ENCODE peak calls at places on chromosomes 5 and 9, in four cellular contexts. S, Q, U and V are unnamed samples.

GRCh38 chr5:159290741-159291140 is 27.7 kb downstream of the UBLCP1 start:
- DNase-seq in S (no peak), Q (no peak), U (peak), V (no peak)

GRCh38 chr5:63094730-63095129 is 516.1 kb downstream of the LRRC70 start:
- DNase-seq in S (no peak), Q (no peak), U (no peak), V (no peak)

GRCh38 chr5:141669519-141669918 is 12.5 kb downstream of the ARAP3 start:
- DNase-seq in S (no peak), Q (no peak), U (no peak), V (peak)

GRCh38 chr9:71587576-71588362 is 180.5 kb downstream of the CEMIP2 start:
- DNase-seq in S (no peak), Q (no peak), U (peak), V (peak)

GRCh38 chr5:72369301-72370079 is 49.3 kb downstream of the PTCD2 start:
- DNase-seq in S (no peak), Q (no peak), U (no peak), V (peak)

GRCh38 chr9:69066955-69067354 is 31.4 kb downstream of the FXN start:
- DNase-seq in S (no peak), Q (no peak), U (no peak), V (no peak)

GRCh38 chr5:84688566-84688965 is 303.9 kb upstream of the EDIL3 start:
- DNase-seq in S (no peak), Q (no peak), U (peak), V (peak)

GRCh38 chr9:14466828-14467227 is 152.9 kb upstream of the NFIB start:
- DNase-seq in S (no peak), Q (no peak), U (no peak), V (no peak)

GRCh38 chr9:110546411-110546871 is 33.1 kb downstream of the SVEP1 start:
- DNase-seq in S (no peak), Q (no peak), U (peak), V (no peak)

GRCh38 chr5:120396186-120396585 is 67.9 kb upstream of the PRR16 start:
- DNase-seq in S (no peak), Q (no peak), U (peak), V (peak)

GRCh38 chr9:127690735-127691134 is 16.1 kb upstream of the CFAP157 start:
- DNase-seq in S (no peak), Q (no peak), U (no peak), V (no peak)

GRCh38 chr9:94931036-94931633 is 204.6 kb downstream of the AOPEP start:
- DNase-seq in S (no peak), Q (no peak), U (no peak), V (no peak)

GRCh38 chr9:94931725-94932124 is 205.2 kb downstream of the AOPEP start:
- DNase-seq in S (no peak), Q (no peak), U (no peak), V (no peak)

GRCh38 chr9:94934816-94935328 is 208.4 kb downstream of the AOPEP start:
- DNase-seq in S (no peak), Q (no peak), U (no peak), V (no peak)

GRCh38 chr9:94933429-94933828 is 206.9 kb downstream of the AOPEP start:
- DNase-seq in S (no peak), Q (no peak), U (no peak), V (peak)

GRCh38 chr9:94932647-94933415 is 206.3 kb downstream of the AOPEP start:
- DNase-seq in S (no peak), Q (no peak), U (no peak), V (no peak)
- TF ChIP-seq EZH2phosphoT487 in S (no peak), Q (no peak), U (no peak), V (no peak)

DNA sequence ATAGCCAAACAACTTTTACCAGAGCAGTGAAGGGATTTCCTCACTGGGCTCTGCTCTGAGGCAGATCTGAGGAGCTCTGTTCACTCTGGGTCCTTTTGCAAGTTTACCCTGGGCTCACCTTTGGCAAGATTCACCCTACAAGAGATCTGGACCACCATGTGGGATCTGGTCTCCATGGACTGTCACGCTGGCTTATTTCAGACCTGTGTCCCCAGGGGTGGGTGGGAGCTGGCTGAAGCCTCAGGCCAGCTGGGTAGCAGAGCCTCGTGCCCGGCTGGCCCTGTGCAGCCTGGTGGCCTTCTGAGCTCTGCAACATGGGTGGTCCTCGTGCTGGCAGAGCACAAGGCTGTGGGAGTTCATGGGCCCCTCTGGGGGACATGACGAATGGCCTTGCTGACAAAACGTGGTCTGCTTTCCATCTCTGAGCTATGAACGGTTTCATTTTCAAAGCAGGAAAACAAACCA is 539.8 kb downstream of the CCDC171 start:
- DNase-seq in S (no peak), Q (peak), U (no peak), V (no peak)
- H3K4me2 ChIP-seq in S (no peak), Q (peak), U (no peak), V (no peak)

GRCh38 chr5:87074934-87075541 is 192.6 kb upstream of the RASA1 start:
- DNase-seq in S (peak), Q (no peak), U (peak), V (no peak)

GRCh38 chr5:87079219-87079618 is 188.5 kb upstream of the RASA1 start:
- DNase-seq in S (no peak), Q (no peak), U (no peak), V (no peak)

GRCh38 chr5:87076411-87076810 is 191.3 kb upstream of the RASA1 start:
- DNase-seq in S (no peak), Q (no peak), U (no peak), V (no peak)

GRCh38 chr5:87074072-87074471 is 193.6 kb upstream of the RASA1 start:
- DNase-seq in S (no peak), Q (no peak), U (no peak), V (no peak)

GRCh38 chr5:87076931-87077330 is 190.8 kb upstream of the RASA1 start:
- DNase-seq in S (no peak), Q (no peak), U (peak), V (peak)
- TF ChIP-seq EZH2phosphoT487 in S (no peak), Q (no peak), U (no peak), V (no peak)

GRCh38 chr9:38035873-38036272 is 33.2 kb downstream of the SHB start:
- DNase-seq in S (no peak), Q (no peak), U (peak), V (peak)
- H3K4me2 ChIP-seq in S (no peak), Q (no peak), U (peak), V (peak)

GRCh38 chr9:89596937-89597555 is 7.8 kb upstream of the GADD45G start:
- DNase-seq in S (no peak), Q (no peak), U (no peak), V (no peak)
- TF ChIP-seq EZH2phosphoT487 in S (no peak), Q (no peak), U (no peak), V (no peak)